ENCODE peak calls at places on chromosome 1, in seven cellular contexts. Z is EL; W is NCI-H226; D is SK-N-SH; B is CD4-positive, alpha-beta memory T cell; Y is effector memory CD4-positive, alpha-beta T cell; N is left lobe of liver. M is an unnamed sample.

GRCh38 chr1:27297903-27298302 is 24.1 kb upstream of the TMEM222 start:
- DNase-seq in Z (no peak), W (no peak), D (no peak), B (no peak), Y (no peak), N (no peak), M (no peak)

GRCh38 chr1:8202182-8202905 is 115.6 kb upstream of the SLC45A1 start:
- DNase-seq in Z (peak), W (peak), D (no peak), B (no peak), Y (no peak), N (peak), M (peak)

GRCh38 chr1:11541236-11541635 is 62.3 kb downstream of the DISP3 start:
- DNase-seq in Z (no peak), W (no peak), D (no peak), B (no peak), Y (no peak), N (no peak), M (no peak)

GRCh38 chr1:208525417-208525816 is 281.2 kb upstream of the PLXNA2 start:
- DNase-seq in Z (no peak), W (no peak), D (no peak), B (no peak), Y (no peak), N (no peak), M (no peak)

GRCh38 chr1:203525685-203526084 is 31.7 kb downstream of the OPTC start:
- DNase-seq in Z (no peak), W (no peak), D (no peak), B (no peak), Y (no peak), N (no peak), M (no peak)

GRCh38 chr1:178126790-178127189 is 32.9 kb downstream of the RASAL2 start:
- DNase-seq in Z (peak), W (peak), D (no peak), B (no peak), Y (no peak), N (no peak), M (no peak)

GRCh38 chr1:52739699-52740467 is 13.6 kb downstream of the ZYG11B start:
- DNase-seq in Z (no peak), W (no peak), D (no peak), B (no peak), Y (no peak), N (no peak), M (no peak)

GRCh38 chr1:205754857-205755256 is 4.9 kb upstream of the NUCKS1 start:
- DNase-seq in Z (no peak), W (no peak), D (no peak), B (no peak), Y (no peak), N (no peak), M (no peak)

GRCh38 chr1:10626011-10626731 is 151.4 kb downstream of the PEX14 start:
- DNase-seq in Z (no peak), W (no peak), D (peak), B (no peak), Y (no peak), N (no peak), M (peak)

GRCh38 chr1:160284220-160284781 is 632 bp downstream of the PEX19 start:
- DNase-seq in Z (peak), W (peak), D (no peak), B (peak), Y (no peak), N (peak), M (peak)

GRCh38 chr1:226622012-226622411 is 73.4 kb downstream of the STUM start:
- DNase-seq in Z (no peak), W (no peak), D (no peak), B (no peak), Y (no peak), N (no peak), M (no peak)

GRCh38 chr1:182056596-182057366 is 4.7 kb downstream of the ZNF648 start:
- DNase-seq in Z (no peak), W (no peak), D (no peak), B (no peak), Y (no peak), N (no peak), M (no peak)

GRCh38 chr1:157969693-157970485 is 23.6 kb upstream of the KIRREL1 start:
- DNase-seq in Z (peak), W (peak), D (peak), B (no peak), Y (no peak), N (no peak), M (no peak)